ENCODE peak calls at places on chromosomes 11 and 22, in seven cellular contexts. I, G, D, L, P, S and O are unnamed samples.

GRCh38 chr22:30602049-30602448 is 4.9 kb upstream of the TCN2 start:
- DNase-seq in G (no peak), S (no peak), I (no peak), L (peak; percentile 35), P (peak; percentile 65), D (no peak), O (peak; percentile 74)

GRCh38 chr11:3904228-3904627 is 48.8 kb downstream of the STIM1 start:
- DNase-seq in D (no peak), L (no peak), S (no peak), G (no peak), P (no peak), I (no peak), O (no peak)

GRCh38 chr11:6646040-6646439 is 9.6 kb downstream of the DCHS1 start:
- DNase-seq in L (no peak), P (no peak), G (peak; percentile 93), I (peak; percentile 87), D (no peak), S (no peak), O (no peak)

GRCh38 chr11:105968021-105968697 is 53.9 kb downstream of the MSANTD4 start:
- DNase-seq in G (no peak), P (no peak), I (no peak), S (peak; percentile 41), L (no peak), D (no peak), O (no peak)

GRCh38 chr11:105588001-105588400 is 21.9 kb upstream of the GRIA4 start:
- DNase-seq in D (no peak), I (no peak), L (no peak), G (no peak), S (peak; percentile 27), P (no peak), O (no peak)

GRCh38 chr22:48824673-48825651 is 1002.7 kb downstream of the BRD1 start:
- DNase-seq in S (peak; percentile 68), L (no peak), G (peak; percentile 76), D (no peak), P (no peak), I (no peak), O (no peak)

GRCh38 chr11:8258771-8259170 is 4.9 kb downstream of the LMO1 start:
- DNase-seq in P (no peak), D (no peak), I (no peak), S (peak; percentile 71), L (no peak), G (peak; percentile 73), O (no peak)

GRCh38 chr11:34315006-34315793 is 42.6 kb downstream of the ABTB2 start:
- DNase-seq in I (no peak), G (no peak), D (no peak), P (no peak), L (no peak), S (no peak), O (no peak)

GRCh38 chr11:1116104-1116503 is 41.4 kb downstream of the MUC2 start:
- DNase-seq in I (peak; percentile 17), P (no peak), S (no peak), L (no peak), D (no peak), G (peak; percentile 62), O (no peak)

GRCh38 chr11:59189986-59190385 is 18.1 kb downstream of the DTX4 start:
- DNase-seq in D (no peak), P (no peak), G (no peak), I (no peak), S (no peak), L (no peak), O (no peak)

GRCh38 chr11:126076641-126077040 is 14.0 kb upstream of the CDON start:
- DNase-seq in G (no peak), S (no peak), I (no peak), D (no peak), P (no peak), L (no peak), O (no peak)

GRCh38 chr11:45181595-45182550 is 35.4 kb downstream of the PRDM11 start:
- DNase-seq in P (no peak), L (no peak), S (no peak), I (no peak), G (peak; percentile 73), D (no peak), O (no peak)

GRCh38 chr11:9053631-9054030 is 37.8 kb downstream of the SCUBE2 start:
- DNase-seq in I (no peak), S (peak; percentile 19), P (no peak), D (no peak), G (no peak), L (no peak), O (no peak)

GRCh38 chr11:61488651-61489291 is 19.8 kb upstream of the LRRC10B start:
- DNase-seq in D (no peak), S (peak; percentile 35), I (peak; percentile 81), G (no peak), P (no peak), L (no peak), O (no peak)

GRCh38 chr22:33746501-33746928 is 173.8 kb downstream of the LARGE1 start:
- DNase-seq in I (no peak), G (no peak), L (no peak), P (no peak), S (no peak), D (no peak), O (no peak)

GRCh38 chr11:104001474-104001873 is 35.0 kb upstream of the DDI1 start:
- DNase-seq in S (no peak), D (no peak), L (no peak), P (no peak), I (no peak), G (no peak), O (no peak)

GRCh38 chr11:95248666-95249467 is 17.9 kb upstream of the SESN3 start:
- DNase-seq in P (no peak), D (no peak), G (no peak), I (no peak), S (no peak), L (no peak), O (peak; percentile 68)

GRCh38 chr11:59265735-59266134 is 53.0 kb upstream of the MPEG1 start:
- DNase-seq in D (no peak), G (no peak), S (no peak), P (no peak), I (no peak), L (no peak), O (no peak)

GRCh38 chr22:31243339-31244043 is 31.4 kb downstream of the LIMK2 start:
- DNase-seq in I (no peak), G (no peak), P (no peak), D (no peak), L (no peak), S (peak; percentile 37), O (no peak)

GRCh38 chr11:22304337-22304961 is 33.7 kb upstream of the SLC17A6 start:
- DNase-seq in L (no peak), S (no peak), D (no peak), I (no peak), P (peak; percentile 32), G (no peak), O (peak; percentile 69)

GRCh38 chr11:17154409-17155159 is 53.2 kb downstream of the PIK3C2A start:
- DNase-seq in D (no peak), I (no peak), G (no peak), P (peak; percentile 77), S (no peak), L (no peak), O (no peak)

GRCh38 chr11:20310137-20310536 is 53.4 kb upstream of the HTATIP2 start:
- DNase-seq in I (no peak), L (no peak), D (no peak), P (no peak), G (no peak), S (no peak), O (no peak)

GRCh38 chr11:50044647-50045046 is 12.0 kb downstream of the OR4C45 start:
- DNase-seq in I (no peak), L (no peak), G (no peak), P (no peak), S (no peak), D (no peak), O (no peak)

GRCh38 chr11:93288767-93289166 is 41.8 kb upstream of the DEUP1 start:
- DNase-seq in S (no peak), P (no peak), D (no peak), L (no peak), I (no peak), G (no peak), O (no peak)

GRCh38 chr11:90243534-90243933 is 20.7 kb upstream of the CHORDC1 start:
- DNase-seq in S (no peak), I (no peak), G (no peak), L (no peak), P (no peak), D (no peak), O (no peak)

GRCh38 chr11:112219476-112220232 is 6.6 kb upstream of the PTS start:
- DNase-seq in D (no peak), L (peak; percentile 67), I (no peak), G (no peak), S (peak; percentile 64), P (peak; percentile 85), O (peak; percentile 79)

GRCh38 chr11:44036811-44037657 is 10.7 kb upstream of the ACCSL start:
- DNase-seq in G (peak; percentile 93), I (peak; percentile 89), P (peak; percentile 80), L (peak; percentile 39), S (peak; percentile 59), D (peak; percentile 61), O (peak; percentile 92)

GRCh38 chr11:20397281-20397680 is 9.8 kb downstream of the PRMT3 start:
- DNase-seq in L (peak; percentile 60), G (no peak), S (peak; percentile 13), P (peak; percentile 78), I (no peak), D (no peak), O (peak; percentile 68)

GRCh38 chr11:64110465-64111375 is 55.2 kb downstream of the MACROD1 start:
- DNase-seq in G (no peak), L (no peak), I (no peak), P (no peak), D (no peak), S (no peak), O (no peak)

GRCh38 chr11:111731839-111732238 is 34.4 kb downstream of the PPP2R1B start:
- DNase-seq in L (no peak), G (no peak), S (no peak), D (no peak), P (no peak), I (peak; percentile 41), O (no peak)

GRCh38 chr11:68296344-68297051 is 15.9 kb upstream of the LRP5 start:
- DNase-seq in D (no peak), S (peak; percentile 1), L (no peak), I (no peak), P (no peak), G (peak; percentile 66), O (no peak)

GRCh38 chr22:45640941-45641621 is 30.6 kb upstream of the ATXN10 start:
- DNase-seq in P (no peak), D (no peak), S (no peak), G (peak; percentile 57), I (no peak), L (no peak), O (no peak)

GRCh38 chr11:38547464-38547863 is 1949.4 kb upstream of the RAG2 start:
- DNase-seq in L (no peak), G (no peak), P (no peak), D (no peak), I (no peak), S (no peak), O (no peak)

GRCh38 chr11:102144357-102145342 is 34.4 kb downstream of the YAP1 start:
- DNase-seq in P (no peak), L (no peak), I (no peak), S (no peak), D (no peak), G (no peak), O (no peak)

GRCh38 chr11:15622231-15622890 is 507.6 kb downstream of the INSC start:
- DNase-seq in G (no peak), D (no peak), I (no peak), S (no peak), P (no peak), L (no peak), O (no peak)

GRCh38 chr11:936199-936598 is 10.5 kb downstream of the AP2A2 start:
- DNase-seq in S (no peak), G (no peak), D (no peak), L (no peak), P (no peak), I (no peak), O (no peak)

GRCh38 chr11:18741783-18742182 is 15.8 kb upstream of the IGSF22 start:
- DNase-seq in G (no peak), D (no peak), S (no peak), I (no peak), L (no peak), P (no peak), O (no peak)

GRCh38 chr11:130781906-130782305 is 134.4 kb downstream of the SNX19 start:
- DNase-seq in G (no peak), P (no peak), D (no peak), I (no peak), L (no peak), S (peak; percentile 85), O (no peak)